ENCODE peak calls at places on chromosome 1, in five cellular contexts. One of them, this sample, is unnamed.

GRCh38 chr1:203215573-203215972 is 13.9 kb downstream of the CHIT1 start:
- DNase-seq in heart right ventricle: no peak
- DNase-seq in K562: no peak
- DNase-seq in lower lobe of right lung: no peak
- DNase-seq in PC-9: no peak
- DNase-seq in this sample: no peak

GRCh38 chr1:66271216-66271903 is 262.6 kb upstream of the SGIP1 start:
- DNase-seq in heart right ventricle: peak; percentile 95
- DNase-seq in K562: no peak
- DNase-seq in lower lobe of right lung: peak; percentile 66
- DNase-seq in PC-9: peak; percentile 74
- DNase-seq in this sample: peak; percentile 68

GRCh38 chr1:4700801-4701200 is 46.4 kb downstream of the AJAP1 start:
- DNase-seq in heart right ventricle: no peak
- DNase-seq in K562: no peak
- DNase-seq in lower lobe of right lung: no peak
- DNase-seq in PC-9: no peak
- DNase-seq in this sample: no peak

GRCh38 chr1:29096255-29096896 is 27.3 kb downstream of the TMEM200B start:
- DNase-seq in heart right ventricle: no peak
- DNase-seq in K562: no peak
- DNase-seq in lower lobe of right lung: no peak
- DNase-seq in PC-9: no peak
- DNase-seq in this sample: no peak

GRCh38 chr1:192993426-192994085 is 65.6 kb downstream of the UCHL5 start:
- DNase-seq in heart right ventricle: no peak
- DNase-seq in K562: no peak
- DNase-seq in lower lobe of right lung: no peak
- DNase-seq in PC-9: no peak
- DNase-seq in this sample: peak; percentile 27

GRCh38 chr1:9628541-9629444 is 22.7 kb upstream of the PIK3CD start:
- DNase-seq in heart right ventricle: no peak
- DNase-seq in K562: no peak
- DNase-seq in lower lobe of right lung: no peak
- DNase-seq in PC-9: no peak
- DNase-seq in this sample: peak; percentile 89

GRCh38 chr1:170618418-170618817 is 45.5 kb upstream of the PRRX1 start:
- DNase-seq in heart right ventricle: no peak
- DNase-seq in K562: no peak
- DNase-seq in lower lobe of right lung: no peak
- DNase-seq in PC-9: no peak
- DNase-seq in this sample: peak; percentile 26

GRCh38 chr1:37506740-37507139 is 7.8 kb downstream of the MEAF6 start:
- DNase-seq in heart right ventricle: no peak
- DNase-seq in K562: no peak
- DNase-seq in lower lobe of right lung: no peak
- DNase-seq in PC-9: no peak
- DNase-seq in this sample: no peak

GRCh38 chr1:188402986-188403385 is 1574.2 kb downstream of the PLA2G4A start:
- DNase-seq in heart right ventricle: no peak
- DNase-seq in K562: no peak
- DNase-seq in lower lobe of right lung: no peak
- DNase-seq in PC-9: no peak
- DNase-seq in this sample: no peak

GRCh38 chr1:205030916-205031315 is 12.1 kb upstream of the CNTN2 start:
- DNase-seq in heart right ventricle: no peak
- DNase-seq in K562: no peak
- DNase-seq in lower lobe of right lung: no peak
- DNase-seq in PC-9: no peak
- DNase-seq in this sample: no peak

GRCh38 chr1:160708118-160708517 is 3.5 kb downstream of the CD48 start:
- DNase-seq in heart right ventricle: no peak
- DNase-seq in K562: no peak
- DNase-seq in lower lobe of right lung: no peak
- DNase-seq in PC-9: no peak
- DNase-seq in this sample: peak; percentile 72

GRCh38 chr1:36160949-36161485 is 5.1 kb downstream of the MAP7D1 start:
- DNase-seq in heart right ventricle: peak; percentile 82
- DNase-seq in K562: peak; percentile 72
- DNase-seq in lower lobe of right lung: peak; percentile 78
- DNase-seq in PC-9: peak; percentile 64
- DNase-seq in this sample: peak; percentile 88

GRCh38 chr1:203858055-203858454 is 3.3 kb upstream of the SNRPE start:
- DNase-seq in heart right ventricle: no peak
- DNase-seq in K562: no peak
- DNase-seq in lower lobe of right lung: no peak
- DNase-seq in PC-9: peak; percentile 33
- DNase-seq in this sample: no peak

GRCh38 chr1:98870959-98871903 is 133.4 kb downstream of the PLPPR5 start:
- DNase-seq in heart right ventricle: no peak
- DNase-seq in K562: no peak
- DNase-seq in lower lobe of right lung: no peak
- DNase-seq in PC-9: no peak
- DNase-seq in this sample: peak; percentile 70

GRCh38 chr1:33943978-33944377 is 80.1 kb downstream of the HMGB4 start:
- DNase-seq in heart right ventricle: no peak
- DNase-seq in K562: no peak
- DNase-seq in lower lobe of right lung: no peak
- DNase-seq in PC-9: no peak
- DNase-seq in this sample: no peak

GRCh38 chr1:115211071-115211745 is 121.9 kb upstream of the TSPAN2 start:
- DNase-seq in heart right ventricle: no peak
- DNase-seq in K562: no peak
- DNase-seq in lower lobe of right lung: no peak
- DNase-seq in PC-9: no peak
- DNase-seq in this sample: no peak

GRCh38 chr1:161999318-162000052 is 24.2 kb downstream of the OLFML2B start:
- DNase-seq in heart right ventricle: no peak
- DNase-seq in K562: no peak
- DNase-seq in lower lobe of right lung: no peak
- DNase-seq in PC-9: no peak
- DNase-seq in this sample: no peak

GRCh38 chr1:60078182-60078581 is 4.6 kb upstream of the C1orf87 start:
- DNase-seq in heart right ventricle: no peak
- DNase-seq in K562: no peak
- DNase-seq in lower lobe of right lung: no peak
- DNase-seq in PC-9: no peak
- DNase-seq in this sample: no peak

GRCh38 chr1:25022361-25023189 is 92.5 kb upstream of the RUNX3 start:
- DNase-seq in heart right ventricle: peak; percentile 41
- DNase-seq in K562: peak; percentile 38
- DNase-seq in lower lobe of right lung: peak; percentile 83
- DNase-seq in PC-9: peak; percentile 63
- DNase-seq in this sample: peak; percentile 99

GRCh38 chr1:112453876-112454275 is 54.9 kb upstream of the WNT2B start:
- DNase-seq in heart right ventricle: no peak
- DNase-seq in K562: no peak
- DNase-seq in lower lobe of right lung: no peak
- DNase-seq in PC-9: no peak
- DNase-seq in this sample: no peak

GRCh38 chr1:63721531-63722189 is 52.2 kb upstream of the ROR1 start:
- DNase-seq in heart right ventricle: peak; percentile 37
- DNase-seq in K562: no peak
- DNase-seq in lower lobe of right lung: no peak
- DNase-seq in PC-9: no peak
- DNase-seq in this sample: no peak

GRCh38 chr1:59672851-59673574 is 141.7 kb upstream of the HOOK1 start:
- DNase-seq in heart right ventricle: no peak
- DNase-seq in K562: no peak
- DNase-seq in lower lobe of right lung: peak; percentile 58
- DNase-seq in PC-9: no peak
- DNase-seq in this sample: no peak

GRCh38 chr1:39955547-39956539 is 898 bp downstream of the MFSD2A start:
- DNase-seq in heart right ventricle: no peak
- DNase-seq in K562: no peak
- DNase-seq in lower lobe of right lung: no peak
- DNase-seq in PC-9: peak; percentile 47
- DNase-seq in this sample: peak; percentile 77

GRCh38 chr1:64292399-64292798 is 89.0 kb downstream of the UBE2U start:
- DNase-seq in heart right ventricle: no peak
- DNase-seq in K562: no peak
- DNase-seq in lower lobe of right lung: no peak
- DNase-seq in PC-9: no peak
- DNase-seq in this sample: no peak

GRCh38 chr1:70048336-70048735 is 157.0 kb downstream of the LRRC40 start:
- DNase-seq in heart right ventricle: no peak
- DNase-seq in K562: no peak
- DNase-seq in lower lobe of right lung: no peak
- DNase-seq in PC-9: no peak
- DNase-seq in this sample: no peak

GRCh38 chr1:115969509-115969908 is 6.8 kb upstream of the SLC22A15 start:
- DNase-seq in heart right ventricle: no peak
- DNase-seq in K562: peak; percentile 37
- DNase-seq in lower lobe of right lung: no peak
- DNase-seq in PC-9: no peak
- DNase-seq in this sample: peak; percentile 27

GRCh38 chr1:108725906-108726305 is 13.2 kb downstream of the FNDC7 start:
- DNase-seq in heart right ventricle: no peak
- DNase-seq in K562: no peak
- DNase-seq in lower lobe of right lung: no peak
- DNase-seq in PC-9: no peak
- DNase-seq in this sample: no peak

GRCh38 chr1:85041793-85042192 is 6.5 kb downstream of the MCOLN3 start:
- DNase-seq in heart right ventricle: no peak
- DNase-seq in K562: no peak
- DNase-seq in lower lobe of right lung: no peak
- DNase-seq in PC-9: no peak
- DNase-seq in this sample: no peak

GRCh38 chr1:14804626-14805025 is 206.1 kb downstream of the KAZN start:
- DNase-seq in heart right ventricle: no peak
- DNase-seq in K562: peak; percentile 77
- DNase-seq in lower lobe of right lung: peak; percentile 20
- DNase-seq in PC-9: peak; percentile 14
- DNase-seq in this sample: no peak

GRCh38 chr1:37994886-37995566 is 5.2 kb upstream of the SF3A3 start:
- DNase-seq in heart right ventricle: no peak
- DNase-seq in K562: no peak
- DNase-seq in lower lobe of right lung: no peak
- DNase-seq in PC-9: no peak
- DNase-seq in this sample: no peak

GRCh38 chr1:216178266-216178665 is 245.0 kb downstream of the USH2A start:
- DNase-seq in heart right ventricle: no peak
- DNase-seq in K562: no peak
- DNase-seq in lower lobe of right lung: no peak
- DNase-seq in PC-9: no peak
- DNase-seq in this sample: no peak

GRCh38 chr1:234531181-234532132 is 52.5 kb upstream of the TARBP1 start:
- DNase-seq in heart right ventricle: peak; percentile 76
- DNase-seq in K562: no peak
- DNase-seq in lower lobe of right lung: no peak
- DNase-seq in PC-9: peak; percentile 34
- DNase-seq in this sample: no peak

GRCh38 chr1:204441558-204441957 is 29.9 kb upstream of the PPP1R15B start:
- DNase-seq in heart right ventricle: peak; percentile 32
- DNase-seq in K562: no peak
- DNase-seq in lower lobe of right lung: no peak
- DNase-seq in PC-9: no peak
- DNase-seq in this sample: no peak

GRCh38 chr1:56566994-56567393 is 12.4 kb downstream of the PLPP3 start:
- DNase-seq in heart right ventricle: no peak
- DNase-seq in K562: no peak
- DNase-seq in lower lobe of right lung: no peak
- DNase-seq in PC-9: no peak
- DNase-seq in this sample: no peak

GRCh38 chr1:56563568-56563967 is 15.8 kb downstream of the PLPP3 start:
- DNase-seq in heart right ventricle: no peak
- DNase-seq in K562: no peak
- DNase-seq in lower lobe of right lung: no peak
- DNase-seq in PC-9: no peak
- DNase-seq in this sample: no peak

GRCh38 chr1:56566040-56566774 is 13.2 kb downstream of the PLPP3 start:
- DNase-seq in heart right ventricle: no peak
- DNase-seq in K562: no peak
- DNase-seq in lower lobe of right lung: no peak
- DNase-seq in PC-9: no peak
- DNase-seq in this sample: no peak

GRCh38 chr1:56563045-56563444 is 16.3 kb downstream of the PLPP3 start:
- DNase-seq in heart right ventricle: no peak
- DNase-seq in K562: no peak
- DNase-seq in lower lobe of right lung: no peak
- DNase-seq in PC-9: no peak
- DNase-seq in this sample: no peak

GRCh38 chr1:56564615-56565014 is 14.7 kb downstream of the PLPP3 start:
- DNase-seq in heart right ventricle: no peak
- DNase-seq in K562: no peak
- DNase-seq in lower lobe of right lung: no peak
- DNase-seq in PC-9: no peak
- DNase-seq in this sample: no peak
- H3K4me3 ChIP-seq in heart right ventricle: no peak overlapping the region
- H3K4me3 ChIP-seq in K562: no peak overlapping the region
- H3K4me3 ChIP-seq in lower lobe of right lung: no peak overlapping the region
- H3K4me3 ChIP-seq in PC-9: no peak overlapping the region
- H3K4me3 ChIP-seq in this sample: no peak overlapping the region

GRCh38 chr1:54124472-54124871 is 28.3 kb downstream of the CDCP2 start:
- DNase-seq in heart right ventricle: no peak
- DNase-seq in K562: no peak
- DNase-seq in lower lobe of right lung: no peak
- DNase-seq in PC-9: no peak
- DNase-seq in this sample: no peak
- H3K4me3 ChIP-seq in heart right ventricle: no peak overlapping the region
- H3K4me3 ChIP-seq in K562: no peak overlapping the region
- H3K4me3 ChIP-seq in lower lobe of right lung: no peak overlapping the region
- H3K4me3 ChIP-seq in PC-9: no peak overlapping the region
- H3K4me3 ChIP-seq in this sample: no peak overlapping the region

GRCh38 chr1:207823531-207823879 is 71.7 kb downstream of the CD46 start:
- DNase-seq in heart right ventricle: no peak
- DNase-seq in K562: no peak
- DNase-seq in lower lobe of right lung: no peak
- DNase-seq in PC-9: no peak
- DNase-seq in this sample: no peak

GRCh38 chr1:207824691-207825090 is 72.8 kb downstream of the CD46 start:
- DNase-seq in heart right ventricle: no peak
- DNase-seq in K562: no peak
- DNase-seq in lower lobe of right lung: no peak
- DNase-seq in PC-9: no peak
- DNase-seq in this sample: peak; percentile 70

GRCh38 chr1:207825296-207825695 is 73.4 kb downstream of the CD46 start:
- DNase-seq in heart right ventricle: no peak
- DNase-seq in K562: no peak
- DNase-seq in lower lobe of right lung: no peak
- DNase-seq in PC-9: no peak
- DNase-seq in this sample: peak; percentile 17

GRCh38 chr1:207822602-207823451 is 71.0 kb downstream of the CD46 start:
- DNase-seq in heart right ventricle: peak; percentile 94
- DNase-seq in K562: peak; percentile 97
- DNase-seq in lower lobe of right lung: peak; percentile 85
- DNase-seq in PC-9: peak; percentile 87
- DNase-seq in this sample: peak; percentile 97

GRCh38 chr1:207823880-207824566 is 72.2 kb downstream of the CD46 start:
- DNase-seq in heart right ventricle: peak; percentile 85
- DNase-seq in K562: no peak
- DNase-seq in lower lobe of right lung: peak; percentile 88
- DNase-seq in PC-9: peak; percentile 87
- DNase-seq in this sample: peak; percentile 94
- H3K4me3 ChIP-seq in heart right ventricle: peak overlapping the region; percentile 85
- H3K4me3 ChIP-seq in K562: no peak overlapping the region
- H3K4me3 ChIP-seq in lower lobe of right lung: peak overlapping the region; percentile 76
- H3K4me3 ChIP-seq in PC-9: peak overlapping the region; percentile 65
- H3K4me3 ChIP-seq in this sample: peak overlapping the region; percentile 65

GRCh38 chr1:202213361-202214088 is 19.9 kb downstream of the LGR6 start:
- DNase-seq in heart right ventricle: no peak
- DNase-seq in K562: peak; percentile 55
- DNase-seq in lower lobe of right lung: no peak
- DNase-seq in PC-9: no peak
- DNase-seq in this sample: no peak
- H3K4me3 ChIP-seq in heart right ventricle: peak overlapping the region; percentile 30
- H3K4me3 ChIP-seq in K562: no peak overlapping the region
- H3K4me3 ChIP-seq in lower lobe of right lung: peak overlapping the region; percentile 34
- H3K4me3 ChIP-seq in PC-9: peak overlapping the region; percentile 53
- H3K4me3 ChIP-seq in this sample: no peak overlapping the region

This sample was measured in GM12865.